ENCODE peak calls at places on chromosomes 12 and 14, in four cellular contexts. R is adipocyte; P is CD4-positive, CD25-positive, alpha-beta regulatory T cell; E is cardiac muscle cell. F is an unnamed sample.
A peak's percentile ranks its signal among the peaks of the same experiment; 100 is the strongest.

GRCh38 chr14:103401223-103402214 is 16.3 kb downstream of the MARK3 start:
- DNase-seq in R (peak; percentile 77), P (no peak), E (peak; percentile 49), F (no peak)

GRCh38 chr12:132341318-132342050 is 12.1 kb upstream of the GALNT9 start:
- DNase-seq in R (no peak), P (no peak), E (no peak), F (no peak)

GRCh38 chr12:117329756-117330155 is 31.7 kb downstream of the NOS1 start:
- DNase-seq in R (no peak), P (no peak), E (no peak), F (no peak)

GRCh38 chr12:47767197-47767724 is 5.8 kb upstream of the SLC48A1 start:
- DNase-seq in R (no peak), P (peak; percentile 50), E (peak; percentile 57), F (peak; percentile 65)

GRCh38 chr14:73173092-73173735 is 36.9 kb downstream of the PSEN1 start:
- DNase-seq in R (peak; percentile 83), P (no peak), E (peak; percentile 35), F (no peak)

GRCh38 chr14:73457050-73457934 is 1.1 kb downstream of the NUMB start:
- DNase-seq in R (peak; percentile 78), P (peak; percentile 8), E (peak; percentile 58), F (peak; percentile 65)

GRCh38 chr12:53340398-53340797 is 4.2 kb upstream of the SP7 start:
- DNase-seq in R (no peak), P (no peak), E (no peak), F (no peak)

GRCh38 chr14:101833045-101833444 is 71.5 kb downstream of the PPP2R5C start:
- DNase-seq in R (no peak), P (no peak), E (no peak), F (no peak)

GRCh38 chr12:123059501-123059900 is 79.0 kb downstream of the ARL6IP4 start:
- DNase-seq in R (peak; percentile 4), P (no peak), E (no peak), F (no peak)

GRCh38 chr12:96242597-96242996 is 48.4 kb downstream of the ELK3 start:
- DNase-seq in R (no peak), P (no peak), E (no peak), F (no peak)

GRCh38 chr14:91413547-91414474 is 3.8 kb downstream of the CCDC88C start:
- DNase-seq in R (no peak), P (peak; percentile 67), E (no peak), F (no peak)

GRCh38 chr12:9647825-9648700 is 21.4 kb upstream of the CLEC2D start:
- DNase-seq in R (peak; percentile 94), P (peak; percentile 85), E (peak; percentile 87), F (peak; percentile 83)

GRCh38 chr12:105485321-105485910 is 154.9 kb downstream of the C12orf75 start:
- DNase-seq in R (peak; percentile 20), P (no peak), E (no peak), F (no peak)

GRCh38 chr14:95402612-95403011 is 82.9 kb upstream of the CLMN start:
- DNase-seq in R (no peak), P (no peak), E (no peak), F (no peak)

GRCh38 chr12:1457901-1458300 is 136.5 kb downstream of the FBXL14 start:
- DNase-seq in R (peak; percentile 83), P (no peak), E (no peak), F (no peak)

GRCh38 chr14:97458302-97459137 is 661.3 kb downstream of the VRK1 start:
- DNase-seq in R (no peak), P (peak; percentile 69), E (peak; percentile 21), F (no peak)

GRCh38 chr14:32023540-32023939 is 53.6 kb upstream of the ARHGAP5 start:
- DNase-seq in R (peak; percentile 6), P (no peak), E (no peak), F (no peak)

GRCh38 chr14:69666698-69667211 is 55.4 kb downstream of the SUSD6 start:
- DNase-seq in R (peak; percentile 47), P (no peak), E (no peak), F (peak; percentile 43)

GRCh38 chr12:29562167-29562776 is 64.8 kb upstream of the OVCH1 start:
- DNase-seq in R (no peak), P (no peak), E (peak; percentile 38), F (no peak)

GRCh38 chr12:34105392-34105933 is 83.2 kb downstream of the ALG10 start:
- DNase-seq in R (no peak), P (no peak), E (no peak), F (no peak)

GRCh38 chr12:97609957-97610356 is 147.4 kb downstream of the RMST start:
- DNase-seq in R (no peak), P (no peak), E (no peak), F (no peak)

GRCh38 chr12:130707571-130707891 is 8.6 kb downstream of the RIMBP2 start:
- DNase-seq in R (no peak), P (no peak), E (no peak), F (no peak)

GRCh38 chr12:105393586-105393985 is 63.1 kb downstream of the C12orf75 start:
- DNase-seq in R (peak; percentile 61), P (no peak), E (no peak), F (no peak)

GRCh38 chr12:14946856-14947255 is 8.5 kb upstream of the ERP27 start:
- DNase-seq in R (no peak), P (no peak), E (no peak), F (no peak)
- H3K4me1 ChIP-seq in R (peaks cover 31% of the 10 kb centered on the region), P (peaks cover 72% of the 10 kb centered on the region), E (peaks cover 26% of the 10 kb centered on the region), F (no peaks in the 10 kb centered on the region)

DNA sequence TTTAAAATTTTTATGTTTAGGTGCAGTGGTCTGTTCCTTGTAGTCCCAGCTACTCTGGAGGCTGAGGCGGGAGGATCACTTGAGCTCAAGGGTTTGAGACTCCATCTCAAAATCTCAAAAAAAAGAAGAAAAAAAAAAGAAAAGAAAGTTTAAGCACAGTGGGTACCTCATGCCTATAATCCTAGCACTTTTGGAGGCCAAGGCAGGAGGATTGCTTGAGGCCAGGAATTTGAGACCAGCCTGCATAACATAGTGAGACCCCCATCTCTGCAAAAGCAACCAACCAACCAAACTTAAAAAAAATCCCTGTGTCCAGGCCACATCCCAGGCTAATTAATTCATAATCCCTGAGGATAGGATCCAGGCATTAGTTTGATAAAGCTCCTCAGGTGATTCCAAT is 3.4 kb upstream of the SALL2 start:
- DNase-seq in R (no peak), P (no peak), E (no peak), F (no peak)
- H3K4me1 ChIP-seq in R (no peaks in the 10 kb centered on the region), P (peaks cover 11% of the 10 kb centered on the region), E (peaks cover 4% of the 10 kb centered on the region), F (peaks cover 25% of the 10 kb centered on the region)

DNA sequence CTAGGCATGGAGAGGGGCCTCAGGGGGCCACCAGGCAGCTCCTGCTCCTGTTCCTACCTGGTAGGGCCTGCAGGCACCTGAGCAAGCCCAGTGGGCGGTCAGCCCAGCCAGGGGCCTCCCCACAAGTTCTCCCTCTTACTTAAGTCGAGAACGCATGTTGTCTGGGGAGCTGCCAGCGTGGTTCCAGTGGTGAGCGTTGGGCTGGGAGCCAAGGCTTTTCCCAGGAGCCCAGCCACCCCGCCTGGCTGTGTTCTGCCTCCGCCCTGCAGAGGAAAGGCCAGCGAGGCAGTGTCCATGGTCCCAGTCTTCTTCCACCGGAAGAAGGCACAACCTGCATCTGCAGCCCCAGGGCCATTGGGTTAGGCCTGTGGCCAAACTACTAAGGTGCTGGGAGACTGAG is 1.4 kb downstream of the C14orf180 start:
- DNase-seq in R (no peak), P (no peak), E (no peak), F (no peak)
- H3K4me1 ChIP-seq in R (peaks cover 66% of the 10 kb centered on the region), P (no peaks in the 10 kb centered on the region), E (peaks cover 89% of the 10 kb centered on the region), F (no peaks in the 10 kb centered on the region)

GRCh38 chr12:111431772-111432171 is 26.0 kb downstream of the SH2B3 start:
- DNase-seq in R (peak; percentile 40), P (no peak), E (no peak), F (peak; percentile 45)
- H3K4me1 ChIP-seq in R (peaks cover 40% of the 10 kb centered on the region), P (peaks cover 100% of the 10 kb centered on the region), E (no peaks in the 10 kb centered on the region), F (peaks cover 17% of the 10 kb centered on the region)

DNA sequence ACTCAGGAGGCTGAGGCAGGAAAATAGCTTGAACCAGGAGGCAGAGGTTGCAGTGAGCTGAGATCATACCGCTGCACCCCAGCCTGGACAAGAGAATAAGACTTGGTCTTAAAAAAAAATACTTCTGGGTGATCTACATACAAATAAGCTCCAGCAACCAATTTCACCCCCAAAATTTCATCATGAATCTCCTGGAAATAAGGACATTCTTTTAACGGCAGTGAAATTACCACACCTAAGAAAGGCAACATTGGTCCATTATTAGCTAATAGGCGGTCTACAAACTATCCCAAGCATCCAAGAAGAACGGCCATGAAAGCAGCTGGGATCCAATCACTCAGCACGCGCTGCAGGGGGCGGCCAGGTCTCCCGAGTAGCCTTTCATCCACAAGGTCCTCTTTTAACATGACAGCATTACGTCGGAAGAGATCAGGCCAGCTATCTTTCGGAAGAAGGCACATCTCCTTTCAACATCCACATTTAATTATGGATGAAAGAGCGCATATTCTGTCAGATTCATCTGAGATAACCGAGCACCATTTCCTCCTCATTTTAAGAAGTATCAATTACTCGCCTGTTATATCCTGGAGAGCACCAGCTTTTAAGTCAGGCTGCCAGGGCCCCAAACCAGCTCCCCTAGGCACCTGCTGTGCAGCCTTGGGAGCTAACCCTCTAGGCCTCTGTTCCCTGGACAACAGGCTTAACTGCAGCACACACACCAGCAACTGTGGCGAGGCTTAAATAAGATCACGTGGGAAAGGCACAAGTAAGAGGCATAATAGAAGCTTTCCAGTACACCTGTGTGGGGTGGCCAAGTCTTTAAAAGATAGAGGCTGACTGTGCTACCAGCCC is 4.2 kb downstream of the SLC15A4 start:
- DNase-seq in R (no peak), P (no peak), E (no peak), F (no peak)
- H3K4me1 ChIP-seq in R (peaks cover 53% of the 10 kb centered on the region), P (peaks cover 29% of the 10 kb centered on the region), E (peaks cover 11% of the 10 kb centered on the region), F (no peaks in the 10 kb centered on the region)

GRCh38 chr14:104718147-104718546 is 5.9 kb upstream of the ADSS1 start:
- DNase-seq in R (no peak), P (no peak), E (no peak), F (no peak)
- H3K4me1 ChIP-seq in R (peaks cover 17% of the 10 kb centered on the region), P (no peaks in the 10 kb centered on the region), E (peaks cover 19% of the 10 kb centered on the region), F (no peaks in the 10 kb centered on the region)

DNA sequence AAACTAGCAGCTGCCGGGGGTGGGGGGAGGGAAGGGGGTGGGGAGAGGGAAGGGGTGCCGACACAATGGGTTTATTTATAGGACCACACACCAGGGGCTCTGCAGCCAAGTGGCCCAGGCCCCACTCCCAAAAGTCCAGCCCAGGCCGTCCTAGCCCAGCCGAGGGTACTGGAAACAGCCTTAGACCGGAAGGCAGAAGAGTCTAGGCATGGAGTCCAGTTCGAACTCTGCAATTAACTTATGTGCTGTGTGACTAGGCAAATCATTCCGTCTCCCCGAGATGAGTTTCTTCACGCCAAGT is 18.1 kb downstream of the NCKAP5L start:
- DNase-seq in R (no peak), P (no peak), E (no peak), F (no peak)
- H3K4me1 ChIP-seq in R (peaks cover 33% of the 10 kb centered on the region), P (no peaks in the 10 kb centered on the region), E (peaks cover 31% of the 10 kb centered on the region), F (no peaks in the 10 kb centered on the region)

GRCh38 chr12:110536834-110537604 is 34.9 kb downstream of the RAD9B start:
- DNase-seq in R (peak; percentile 41), P (no peak), E (no peak), F (no peak)
- H3K4me1 ChIP-seq in R (peaks cover 26% of the 10 kb centered on the region), P (no peaks in the 10 kb centered on the region), E (peaks cover 67% of the 10 kb centered on the region), F (peaks cover 24% of the 10 kb centered on the region)